ENCODE peak calls at places on chromosomes 1 and 21, in ten cellular contexts. Y is kidney epithelial cell, R is lower leg skin, V is mammary epithelial cell, D is OCI-LY7, E is heart left ventricle, U is heart right ventricle, A is AG09309, N is A549, O is GM12865. I is an unnamed sample.

GRCh38 chr1:170663011-170663410 is 920 bp upstream of the PRRX1 start:
- DNase-seq in A (no peak), N (no peak), D (no peak), Y (no peak), V (no peak), O (no peak), U (no peak), E (no peak), R (no peak), I (no peak)

GRCh38 chr1:21149862-21150432 is 26.8 kb downstream of the EIF4G3 start:
- DNase-seq in E (peak), O (no peak), A (peak), N (peak), Y (peak), V (peak), U (peak), R (no peak), D (no peak), I (no peak)

GRCh38 chr1:64240209-64240608 is 36.8 kb downstream of the UBE2U start:
- DNase-seq in U (no peak), Y (no peak), N (no peak), O (no peak), A (peak), D (no peak), V (no peak), R (no peak), E (no peak), I (no peak)

GRCh38 chr1:188055921-188056505 is 1227.3 kb downstream of the PLA2G4A start:
- DNase-seq in Y (no peak), R (no peak), A (no peak), D (no peak), N (no peak), O (no peak), U (no peak), V (no peak), E (no peak), I (no peak)

GRCh38 chr1:37919277-37919676 is 27.6 kb downstream of the INPP5B start:
- DNase-seq in E (no peak), O (peak), Y (no peak), N (no peak), R (no peak), A (no peak), D (peak), V (peak), U (no peak), I (no peak)

GRCh38 chr21:45076245-45076661 is 1.9 kb downstream of the ADARB1 start:
- DNase-seq in N (no peak), D (no peak), U (no peak), E (no peak), R (no peak), A (no peak), O (no peak), Y (no peak), V (peak), I (no peak)

GRCh38 chr1:4130096-4130495 is 230.0 kb upstream of the C1orf174 start:
- DNase-seq in O (no peak), E (no peak), V (no peak), Y (no peak), U (no peak), N (no peak), A (no peak), R (no peak), D (no peak), I (no peak)

GRCh38 chr1:14630986-14631385 is 32.5 kb downstream of the KAZN start:
- DNase-seq in R (no peak), O (no peak), N (no peak), A (no peak), V (no peak), D (no peak), E (no peak), U (no peak), Y (no peak), I (no peak)

GRCh38 chr1:107942829-107943228 is 22.2 kb downstream of the VAV3 start:
- DNase-seq in U (no peak), N (no peak), Y (no peak), O (no peak), D (no peak), V (no peak), E (no peak), R (no peak), A (no peak), I (no peak)
- TF ChIP-seq CTCF in U (no peak), N (no peak), Y (no peak), O (no peak), D (no peak), V (no peak), E (no peak), R (no peak), A (no peak), I (no peak)

GRCh38 chr1:85615536-85615935 is 35.0 kb downstream of the CCN1 start:
- DNase-seq in Y (no peak), O (no peak), D (no peak), N (no peak), E (no peak), V (no peak), A (no peak), U (no peak), R (no peak), I (no peak)

GRCh38 chr1:85616011-85616705 is 35.6 kb downstream of the CCN1 start:
- DNase-seq in U (no peak), Y (no peak), E (peak), R (no peak), O (no peak), N (no peak), A (no peak), V (no peak), D (no peak), I (no peak)

GRCh38 chr1:85617582-85618237 is 37.1 kb downstream of the CCN1 start:
- DNase-seq in E (no peak), N (no peak), R (no peak), D (no peak), O (no peak), Y (no peak), A (peak), U (no peak), V (no peak), I (no peak)

GRCh38 chr1:85612704-85613361 is 32.3 kb downstream of the CCN1 start:
- DNase-seq in R (no peak), U (peak), V (peak), Y (peak), E (no peak), O (peak), N (peak), D (no peak), A (peak), I (no peak)

GRCh38 chr1:85616736-85617135 is 36.2 kb downstream of the CCN1 start:
- DNase-seq in Y (no peak), O (no peak), E (no peak), R (no peak), D (no peak), N (no peak), V (no peak), A (no peak), U (no peak), I (no peak)
- H3K4me3 ChIP-seq in Y (no peak), O (no peak), E (no peak), R (no peak), D (no peak), N (no peak), V (no peak), A (no peak), U (no peak), I (no peak)

GRCh38 chr1:181104042-181104789 is 15.7 kb downstream of the IER5 start:
- DNase-seq in A (no peak), U (no peak), N (peak), D (no peak), R (no peak), Y (no peak), E (no peak), V (no peak), O (peak), I (no peak)
- TF ChIP-seq CTCF in A (peak), U (no peak), N (no peak), D (no peak), R (no peak), Y (no peak), E (no peak), V (peak), O (no peak), I (peak)

DNA sequence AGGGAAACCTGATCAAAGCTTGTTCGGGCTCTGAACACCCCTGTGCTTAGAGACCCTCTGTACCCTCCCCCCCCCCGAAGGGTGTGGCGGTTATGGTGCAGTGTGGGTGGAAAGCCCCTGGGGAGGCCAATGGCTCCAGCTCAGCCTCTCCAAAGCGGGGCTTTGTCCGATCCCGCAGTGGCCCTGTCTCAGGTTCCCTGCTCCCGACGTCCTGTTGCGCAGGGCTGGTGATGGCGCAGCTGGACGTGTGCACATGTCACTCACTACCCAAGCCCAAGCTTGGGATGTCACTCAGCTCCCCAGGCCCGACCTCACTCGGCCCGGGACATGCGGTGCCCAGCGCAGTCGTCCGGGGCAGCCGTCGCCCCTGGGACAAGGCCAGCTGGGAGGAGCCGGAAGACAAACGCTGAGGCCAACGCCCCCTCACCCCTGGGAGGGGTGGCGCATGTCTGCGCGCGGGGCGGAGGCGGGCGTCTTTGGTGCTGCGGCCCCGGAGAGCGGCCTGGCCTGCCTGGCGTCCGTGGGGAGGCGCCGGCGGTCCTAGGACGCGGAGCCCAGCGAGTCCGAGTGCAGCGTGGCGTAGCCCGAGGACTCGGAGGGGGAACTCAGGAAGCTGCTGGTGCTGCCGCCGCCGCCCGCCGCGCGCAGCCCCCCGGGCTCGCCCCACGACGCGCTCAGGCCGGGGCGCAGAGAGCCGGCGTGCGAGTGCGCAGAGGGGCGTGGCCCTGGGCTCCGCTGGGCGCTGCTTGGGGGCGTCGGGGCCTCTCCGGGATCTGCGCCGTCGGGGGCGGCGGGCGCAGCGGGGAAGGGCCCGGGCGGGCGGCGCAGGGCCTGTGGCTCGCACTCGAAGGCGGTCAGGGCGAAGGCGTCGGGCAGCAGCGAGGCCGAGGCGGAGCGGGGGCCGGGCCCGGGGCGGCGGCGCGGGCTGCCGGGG is 5.1 kb downstream of the HES3 start:
- DNase-seq in O (no peak), U (no peak), Y (no peak), V (no peak), R (no peak), A (no peak), D (no peak), E (no peak), N (no peak), I (no peak)
- H3K4me3 ChIP-seq in O (no peak), U (no peak), Y (no peak), V (no peak), R (no peak), A (no peak), D (no peak), E (peak), N (peak), I (no peak)

DNA sequence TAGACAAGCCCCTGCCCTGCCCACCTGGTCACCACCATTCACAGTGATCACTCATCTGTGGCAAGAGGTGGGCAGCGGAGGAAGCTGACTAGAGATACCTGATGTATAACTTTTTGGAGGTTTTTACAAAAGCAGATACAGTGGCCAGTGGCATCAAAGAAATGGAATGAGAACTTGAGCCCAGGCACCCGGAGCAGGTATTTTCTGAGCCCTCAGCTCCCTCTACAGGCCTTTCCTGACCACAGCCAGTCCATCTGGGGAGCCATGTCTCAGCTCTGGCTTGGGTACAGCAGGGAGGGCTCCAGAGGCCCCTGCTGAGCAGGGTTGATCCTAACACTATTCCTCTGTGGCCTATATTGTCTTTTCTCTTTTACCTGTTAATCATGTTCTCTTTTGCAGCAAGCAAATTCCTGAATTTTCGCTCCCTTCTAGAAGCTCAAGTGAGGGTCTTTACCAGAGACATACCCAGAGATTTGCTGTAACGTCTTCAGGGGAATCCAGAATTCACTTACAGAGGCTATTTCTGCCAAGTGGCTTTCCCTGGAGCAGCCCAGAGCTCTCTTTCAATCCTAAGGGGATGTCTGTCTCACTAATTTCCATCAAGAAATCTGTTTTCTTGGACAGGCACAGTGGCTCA is 27.3 kb downstream of the GPR157 start:
- DNase-seq in E (no peak), V (peak), Y (no peak), U (peak), D (peak), R (no peak), A (no peak), N (peak), O (peak), I (no peak)
- TF ChIP-seq CTCF in E (peak), V (peak), Y (peak), U (peak), D (peak), R (no peak), A (peak), N (peak), O (peak), I (peak)

GRCh38 chr21:46099476-46099875 is 1.6 kb downstream of the COL6A2 start:
- DNase-seq in U (peak), D (no peak), O (no peak), A (no peak), N (no peak), V (no peak), R (peak), E (peak), Y (no peak), I (no peak)
- H3K4me3 ChIP-seq in U (peak), D (no peak), O (no peak), A (peak), N (no peak), V (no peak), R (no peak), E (peak), Y (peak), I (no peak)

GRCh38 chr1:222713091-222714012 is 988 bp downstream of the BROX start:
- DNase-seq in N (peak), A (peak), V (peak), Y (peak), O (peak), U (peak), E (peak), R (peak), D (peak), I (peak)
- TF ChIP-seq CTCF in N (no peak), A (no peak), V (no peak), Y (no peak), O (peak), U (no peak), E (no peak), R (no peak), D (peak), I (no peak)

GRCh38 chr1:242523282-242523967 is 1.1 kb downstream of the PLD5 start:
- DNase-seq in A (no peak), O (no peak), E (peak), D (no peak), U (no peak), Y (no peak), N (peak), V (peak), R (no peak), I (no peak)

GRCh38 chr1:242524571-242525359 is at the start of gene PLD5:
- DNase-seq in V (peak), E (peak), N (peak), R (no peak), A (no peak), D (no peak), Y (no peak), O (no peak), U (no peak), I (no peak)

GRCh38 chr1:242525769-242526168 is 1.3 kb upstream of the PLD5 start:
- DNase-seq in D (no peak), V (no peak), R (no peak), Y (no peak), A (no peak), U (no peak), E (no peak), N (no peak), O (no peak), I (no peak)

GRCh38 chr1:242523968-242524570 is 428 bp downstream of the PLD5 start:
- DNase-seq in A (no peak), U (no peak), Y (no peak), O (no peak), E (peak), R (no peak), D (no peak), N (peak), V (peak), I (no peak)

GRCh38 chr1:242525360-242525722 is 844 bp upstream of the PLD5 start:
- DNase-seq in R (no peak), E (no peak), U (no peak), A (no peak), D (no peak), O (no peak), N (no peak), V (no peak), Y (no peak), I (no peak)
- H3K4me3 ChIP-seq in R (no peak), E (peak), U (peak), A (no peak), D (no peak), O (no peak), N (peak), V (peak), Y (peak), I (no peak)

GRCh38 chr1:184429342-184429741 is 42.5 kb downstream of the C1orf21 start:
- DNase-seq in R (no peak), E (no peak), V (no peak), O (no peak), Y (no peak), U (no peak), A (no peak), D (no peak), N (no peak), I (no peak)

GRCh38 chr1:184426278-184426674 is 39.4 kb downstream of the C1orf21 start:
- DNase-seq in Y (no peak), D (no peak), R (no peak), O (no peak), A (no peak), U (no peak), E (no peak), N (no peak), V (no peak), I (no peak)

GRCh38 chr1:184427722-184428121 is 40.9 kb downstream of the C1orf21 start:
- DNase-seq in Y (no peak), V (no peak), D (no peak), R (no peak), E (no peak), O (no peak), N (no peak), U (no peak), A (no peak), I (no peak)

GRCh38 chr1:184425449-184426277 is 38.8 kb downstream of the C1orf21 start:
- DNase-seq in N (no peak), E (no peak), Y (no peak), D (no peak), U (no peak), A (no peak), O (no peak), R (no peak), V (no peak), I (no peak)

DNA sequence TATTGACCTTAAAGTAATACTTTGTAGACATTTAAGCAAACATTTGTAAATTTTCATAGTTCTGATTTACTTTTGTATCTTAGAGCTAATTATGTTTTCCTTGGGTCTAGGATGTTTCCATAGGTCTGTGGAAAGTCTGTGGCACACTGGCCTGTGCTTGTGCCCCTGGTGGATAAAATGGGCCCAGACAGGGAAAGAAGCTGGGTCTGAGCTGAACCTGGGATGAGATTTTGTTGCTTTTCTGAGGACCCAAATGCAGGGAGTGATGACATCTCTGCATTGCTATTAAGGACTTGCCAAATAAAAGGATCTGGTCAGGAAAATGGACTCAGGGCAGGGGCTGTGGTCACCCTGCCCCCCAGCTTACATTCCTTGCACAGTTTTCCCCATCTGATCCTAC is 41.8 kb downstream of the C1orf21 start:
- DNase-seq in E (no peak), O (no peak), A (no peak), R (no peak), N (no peak), Y (no peak), U (no peak), V (no peak), D (no peak), I (no peak)
- TF ChIP-seq CTCF in E (no peak), O (no peak), A (no peak), R (no peak), N (no peak), Y (no peak), U (no peak), V (peak), D (no peak), I (no peak)

I was measured in GM12864.